ENCODE peak calls at places on chromosome 2, in ten cellular contexts. S is psoas muscle, F is transverse colon, I is stomach, E is tibial artery, X is IMR-90, Q is hepatocyte, W is upper lobe of right lung, B is uterus, C is endodermal cell. P is an unnamed sample.

GRCh38 chr2:167181134-167181533 is 292.9 kb downstream of the XIRP2 start:
- DNase-seq in S (no peak), F (no peak), I (no peak), E (no peak), X (peak; percentile 79), Q (no peak), W (no peak), B (no peak), C (no peak), P (no peak)

GRCh38 chr2:216214768-216215167 is 105.6 kb downstream of the XRCC5 start:
- DNase-seq in S (no peak), F (no peak), I (no peak), E (no peak), X (no peak), Q (no peak), W (no peak), B (no peak), C (no peak), P (no peak)

GRCh38 chr2:221529943-221530652 is 42.0 kb downstream of the EPHA4 start:
- DNase-seq in S (no peak), F (no peak), I (no peak), E (no peak), X (peak; percentile 93), Q (no peak), W (no peak), B (no peak), C (no peak), P (no peak)

GRCh38 chr2:216023055-216023648 is 9.8 kb upstream of the MREG start:
- DNase-seq in S (no peak), F (peak; percentile 46), I (peak; percentile 54), E (no peak), X (peak; percentile 52), Q (peak; percentile 70), W (no peak), B (no peak), C (peak; percentile 82), P (no peak)

GRCh38 chr2:145431181-145431951 is 911.4 kb upstream of the ZEB2 start:
- DNase-seq in S (no peak), F (no peak), I (no peak), E (no peak), X (no peak), Q (peak; percentile 56), W (no peak), B (no peak), C (peak; percentile 67), P (no peak)

GRCh38 chr2:167509585-167509984 is 621.3 kb downstream of the XIRP2 start:
- DNase-seq in S (no peak), F (no peak), I (no peak), E (no peak), X (peak; percentile 81), Q (peak; percentile 31), W (no peak), B (no peak), C (peak; percentile 66), P (no peak)

GRCh38 chr2:157948856-157949255 is 72.7 kb upstream of the ACVR1 start:
- DNase-seq in S (no peak), F (no peak), I (no peak), E (no peak), X (no peak), Q (no peak), W (no peak), B (no peak), C (no peak), P (no peak)

GRCh38 chr2:142130111-142131015 is 453 bp downstream of the LRP1B start:
- DNase-seq in S (peak; percentile 39), F (peak; percentile 55), I (peak; percentile 74), E (peak; percentile 66), X (peak; percentile 51), Q (peak; percentile 82), W (peak; percentile 82), B (peak; percentile 23), C (peak; percentile 89), P (peak; percentile 53)

GRCh38 chr2:12720181-12720580 is 3.4 kb downstream of the TRIB2 start:
- DNase-seq in S (no peak), F (no peak), I (no peak), E (no peak), X (peak; percentile 30), Q (no peak), W (no peak), B (no peak), C (no peak), P (no peak)

GRCh38 chr2:59830601-59831000 is 722.9 kb downstream of the BCL11A start:
- DNase-seq in S (no peak), F (no peak), I (no peak), E (no peak), X (no peak), Q (no peak), W (no peak), B (no peak), C (no peak), P (no peak)

GRCh38 chr2:237297421-237298155 is 116.4 kb downstream of the COL6A3 start:
- DNase-seq in S (no peak), F (no peak), I (no peak), E (no peak), X (peak; percentile 26), Q (no peak), W (no peak), B (no peak), C (no peak), P (no peak)

GRCh38 chr2:130342020-130342532 is 621 bp upstream of the IMP4 start:
- DNase-seq in S (peak; percentile 90), F (peak; percentile 92), I (peak; percentile 91), E (peak; percentile 95), X (peak; percentile 91), Q (peak; percentile 95), W (peak; percentile 93), B (peak; percentile 82), C (peak; percentile 97), P (peak; percentile 88)
- H3K4me3 ChIP-seq in S (peak overlapping the region; percentile 99), F (peak overlapping the region; percentile 70), I (peak overlapping the region; percentile 98), E (peak overlapping the region; percentile 86), X (peak overlapping the region; percentile 96), Q (peak overlapping the region; percentile 60), W (peak overlapping the region; percentile 76), B (peak overlapping the region; percentile 75), C (peak overlapping the region; percentile 94), P (peak overlapping the region; percentile 73)

GRCh38 chr2:108829916-108830315 is 43.3 kb downstream of the CCDC138 start:
- DNase-seq in S (no peak), F (no peak), I (no peak), E (no peak), X (no peak), Q (no peak), W (no peak), B (no peak), C (no peak), P (no peak)

GRCh38 chr2:108837198-108837597 is 50.6 kb downstream of the CCDC138 start:
- DNase-seq in S (no peak), F (no peak), I (no peak), E (no peak), X (no peak), Q (no peak), W (no peak), B (no peak), C (no peak), P (no peak)

GRCh38 chr2:108834620-108835019 is 48.0 kb downstream of the CCDC138 start:
- DNase-seq in S (no peak), F (no peak), I (no peak), E (no peak), X (no peak), Q (no peak), W (no peak), B (no peak), C (no peak), P (no peak)

GRCh38 chr2:108835038-108835437 is 48.5 kb downstream of the CCDC138 start:
- DNase-seq in S (no peak), F (no peak), I (no peak), E (no peak), X (no peak), Q (no peak), W (no peak), B (no peak), C (no peak), P (no peak)

GRCh38 chr2:108833219-108833618 is 46.6 kb downstream of the CCDC138 start:
- DNase-seq in S (no peak), F (no peak), I (no peak), E (no peak), X (peak; percentile 36), Q (no peak), W (no peak), B (no peak), C (no peak), P (no peak)
- H3K27ac ChIP-seq in S (no peak overlapping the region), F (no peak overlapping the region), I (no peak overlapping the region), E (no peak overlapping the region), X (no peak overlapping the region), Q (no peak overlapping the region), W (no peak overlapping the region), B (no peak overlapping the region), C (no peak overlapping the region), P (no peak overlapping the region)

GRCh38 chr2:102186676-102187190 is at the start of gene IL1RL2:
- DNase-seq in S (peak; percentile 22), F (peak; percentile 46), I (peak; percentile 57), E (no peak), X (no peak), Q (peak; percentile 22), W (peak; percentile 69), B (peak; percentile 18), C (no peak), P (peak; percentile 61)

GRCh38 chr2:102190425-102191107 is 3.7 kb downstream of the IL1RL2 start:
- DNase-seq in S (no peak), F (no peak), I (no peak), E (no peak), X (no peak), Q (peak; percentile 60), W (no peak), B (no peak), C (peak; percentile 44), P (no peak)

GRCh38 chr2:102185347-102185746 is 1.5 kb upstream of the IL1RL2 start:
- DNase-seq in S (no peak), F (no peak), I (no peak), E (no peak), X (no peak), Q (no peak), W (no peak), B (no peak), C (no peak), P (no peak)

GRCh38 chr2:102184018-102184417 is 2.8 kb upstream of the IL1RL2 start:
- DNase-seq in S (no peak), F (no peak), I (no peak), E (no peak), X (no peak), Q (no peak), W (no peak), B (no peak), C (no peak), P (no peak)

GRCh38 chr2:102187191-102188150 is 648 bp downstream of the IL1RL2 start:
- DNase-seq in S (peak; percentile 70), F (peak; percentile 53), I (peak; percentile 49), E (peak; percentile 78), X (peak; percentile 10), Q (peak; percentile 30), W (peak; percentile 83), B (peak; percentile 50), C (peak; percentile 48), P (peak; percentile 54)
- TF ChIP-seq CTCF in S (peak; percentile 37), F (peak; percentile 35), I (no peak), E (peak; percentile 44), X (no peak), Q (no peak), W (peak; percentile 35), B (peak; percentile 11), C (peak; percentile 54), P (no peak)

DNA sequence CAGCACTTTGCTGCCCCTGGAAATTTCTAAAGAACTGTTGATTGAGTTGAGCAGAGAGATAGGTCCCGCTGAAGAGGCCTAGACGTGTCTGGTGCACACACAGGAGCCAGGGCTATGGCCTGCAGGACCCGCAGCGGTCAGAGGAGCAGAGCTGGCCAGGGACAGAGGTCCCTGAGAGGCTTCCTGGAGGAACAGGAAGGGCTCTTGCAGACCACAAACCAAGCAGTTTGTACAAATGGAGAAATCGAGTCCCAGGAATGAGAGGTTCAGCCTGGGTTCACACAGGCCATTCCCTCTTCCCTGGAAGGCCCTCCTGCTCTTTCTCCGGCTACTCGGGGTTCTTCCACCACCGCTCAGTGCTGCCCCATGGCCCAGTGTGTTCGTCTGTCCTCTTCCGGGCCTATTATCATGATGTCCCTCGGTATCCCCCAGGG is 1.2 kb upstream of the BIN1 start:
- DNase-seq in S (no peak), F (no peak), I (no peak), E (no peak), X (no peak), Q (no peak), W (no peak), B (peak; percentile 17), C (no peak), P (no peak)
- H3K4me3 ChIP-seq in S (peak overlapping the region; percentile 96), F (no peak overlapping the region), I (peak overlapping the region; percentile 74), E (no peak overlapping the region), X (no peak overlapping the region), Q (peak overlapping the region; percentile 44), W (no peak overlapping the region), B (peak overlapping the region; percentile 64), C (peak overlapping the region; percentile 82), P (no peak overlapping the region)